ENCODE peak calls at places on chromosomes 5 and 9, in nine cellular contexts. W is sciatic nerve; O is glomerular endothelial cell; U is AML-193; P is NCI-H774; N is hippocampal formation; V is activated T-helper 1 cell treated with anti-CD3 and anti-CD28 coated beads, Interleukin-12 subunit alpha, Interleukin-12 subunit beta, Interleukin-2, Interleukin-4 antibody, amounts not matched to agents 30 ng/mL and 10 ng/mL and 1 ng/mL, durations not matched to agents 14 hours and 24 hours and 36 hours; F is T47D; Q is cerebellum. Z is an unnamed sample.

GRCh38 chr5:124960266-124960665 is 213.8 kb upstream of the ZNF608 start:
- DNase-seq in W (no peak), O (no peak), U (no peak), P (no peak), N (no peak), V (no peak), F (no peak), Q (no peak), Z (no peak)

GRCh38 chr9:92010705-92011536 is 60.9 kb upstream of the ROR2 start:
- DNase-seq in W (no peak), O (no peak), U (no peak), P (no peak), N (no peak), V (no peak), F (no peak), Q (no peak), Z (no peak)

GRCh38 chr5:16502866-16503265 is 37.3 kb upstream of the ZNF622 start:
- DNase-seq in W (no peak), O (no peak), U (no peak), P (peak), N (no peak), V (no peak), F (no peak), Q (no peak), Z (no peak)

GRCh38 chr5:150780816-150781221 is 2.3 kb downstream of the SMIM3 start:
- DNase-seq in W (no peak), O (no peak), U (no peak), P (no peak), N (no peak), V (no peak), F (no peak), Q (no peak), Z (no peak)

GRCh38 chr9:91775011-91775707 is 174.9 kb downstream of the ROR2 start:
- DNase-seq in W (peak), O (no peak), U (peak), P (peak), N (no peak), V (peak), F (peak), Q (no peak), Z (no peak)

GRCh38 chr5:68661237-68661636 is 432.6 kb upstream of the SLC30A5 start:
- DNase-seq in W (no peak), O (no peak), U (no peak), P (no peak), N (no peak), V (no peak), F (no peak), Q (no peak), Z (no peak)

GRCh38 chr5:94196959-94197358 is 421.4 kb downstream of the KIAA0825 start:
- DNase-seq in W (no peak), O (no peak), U (no peak), P (no peak), N (no peak), V (no peak), F (no peak), Q (no peak), Z (peak)

GRCh38 chr5:115657883-115658233 is 32.0 kb upstream of the TMED7 start:
- DNase-seq in W (no peak), O (no peak), U (no peak), P (no peak), N (no peak), V (no peak), F (no peak), Q (no peak), Z (no peak)

GRCh38 chr5:177358333-177358939 is 712 bp downstream of the RGS14 start:
- DNase-seq in W (no peak), O (no peak), U (no peak), P (no peak), N (no peak), V (no peak), F (no peak), Q (no peak), Z (no peak)

GRCh38 chr9:91750343-91750742 is 199.7 kb downstream of the ROR2 start:
- DNase-seq in W (no peak), O (no peak), U (no peak), P (peak), N (peak), V (no peak), F (no peak), Q (no peak), Z (no peak)